ENCODE peak calls at places on chromosomes 11 and 22, in four cellular contexts. V is lung; O is CD8-positive, alpha-beta memory T cell; Z is neural progenitor cell. A is an unnamed sample.

GRCh38 chr11:45321031-45321595 is 35.0 kb upstream of the SYT13 start:
- DNase-seq in V (no peak), O (no peak), Z (no peak), A (no peak)

GRCh38 chr11:11265994-11266606 is 87.0 kb downstream of the CSNK2A3 start:
- DNase-seq in V (peak; percentile 55), O (peak; percentile 35), Z (peak; percentile 69), A (peak; percentile 42)

GRCh38 chr11:285021-285893 is 3.7 kb upstream of the PGGHG start:
- DNase-seq in V (no peak), O (no peak), Z (no peak), A (no peak)

GRCh38 chr22:49992921-49993648 is 19.5 kb downstream of the IL17REL start:
- DNase-seq in V (no peak), O (peak; percentile 44), Z (peak; percentile 77), A (no peak)

GRCh38 chr22:20068640-20069039 is 11.4 kb upstream of the DGCR8 start:
- DNase-seq in V (no peak), O (no peak), Z (no peak), A (no peak)

GRCh38 chr11:64364911-64365310 is 5.9 kb downstream of the RPS6KA4 start:
- DNase-seq in V (no peak), O (no peak), Z (no peak), A (no peak)

GRCh38 chr11:6572215-6572614 is 31.2 kb downstream of the RRP8 start:
- DNase-seq in V (no peak), O (no peak), Z (no peak), A (no peak)

GRCh38 chr11:72240461-72241289 is 3.3 kb downstream of the PHOX2A start:
- DNase-seq in V (no peak), O (no peak), Z (peak; percentile 20), A (no peak)

GRCh38 chr22:44862981-44863860 is 110.8 kb downstream of the ARHGAP8 start:
- DNase-seq in V (no peak), O (no peak), Z (peak; percentile 34), A (no peak)

GRCh38 chr11:106958506-106959248 is 59.6 kb downstream of the GUCY1A2 start:
- DNase-seq in V (no peak), O (no peak), Z (no peak), A (no peak)

GRCh38 chr11:45266693-45267451 is 19.3 kb downstream of the SYT13 start:
- DNase-seq in V (no peak), O (no peak), Z (peak; percentile 52), A (no peak)

GRCh38 chr22:38050720-38051119 is 6.5 kb upstream of the PICK1 start:
- DNase-seq in V (no peak), O (no peak), Z (no peak), A (no peak)

GRCh38 chr11:121086866-121087265 is 14.2 kb upstream of the TECTA start:
- DNase-seq in V (no peak), O (no peak), Z (no peak), A (no peak)

GRCh38 chr11:79501688-79502087 is 60.9 kb upstream of the TENM4 start:
- DNase-seq in V (no peak), O (no peak), Z (no peak), A (no peak)

GRCh38 chr11:67287355-67288197 is 1.5 kb upstream of the ANKRD13D start:
- DNase-seq in V (no peak), O (no peak), Z (no peak), A (no peak)

GRCh38 chr11:78256962-78257361 is 68.2 kb downstream of the USP35 start:
- DNase-seq in V (peak; percentile 87), O (no peak), Z (no peak), A (no peak)

GRCh38 chr22:44884968-44885805 is 124.6 kb downstream of the PHF21B start:
- DNase-seq in V (no peak), O (no peak), Z (no peak), A (no peak)

GRCh38 chr11:67577951-67578350 is 5.7 kb upstream of the GSTP1 start:
- DNase-seq in V (no peak), O (no peak), Z (no peak), A (no peak)

GRCh38 chr11:2488004-2488403 is 43.2 kb downstream of the KCNQ1 start:
- DNase-seq in V (no peak), O (no peak), Z (no peak), A (no peak)

GRCh38 chr22:23431337-23432072 is 148.6 kb downstream of the IGLL1 start:
- DNase-seq in V (no peak), O (no peak), Z (peak; percentile 37), A (no peak)

GRCh38 chr22:46612904-46613605 is 7.1 kb upstream of the GRAMD4 start:
- DNase-seq in V (no peak), O (peak; percentile 19), Z (no peak), A (peak; percentile 18)

GRCh38 chr22:40156001-40156516 is 21.7 kb upstream of the TNRC6B start:
- DNase-seq in V (peak; percentile 55), O (no peak), Z (no peak), A (no peak)

GRCh38 chr11:114132944-114133394 is 73.5 kb downstream of the ZBTB16 start:
- DNase-seq in V (no peak), O (no peak), Z (no peak), A (no peak)

GRCh38 chr11:130499828-130500227 is 51.4 kb downstream of the ADAMTS15 start:
- DNase-seq in V (no peak), O (no peak), Z (no peak), A (no peak)

GRCh38 chr11:114291847-114292680 is 4.1 kb upstream of the NNMT start:
- DNase-seq in V (no peak), O (no peak), Z (no peak), A (no peak)

GRCh38 chr11:99589771-99590170 is 569.0 kb downstream of the CNTN5 start:
- DNase-seq in V (no peak), O (no peak), Z (no peak), A (no peak)

GRCh38 chr22:24492391-24492790 is 2.7 kb upstream of the UPB1 start:
- DNase-seq in V (no peak), O (no peak), Z (no peak), A (no peak)

GRCh38 chr11:130449996-130450419 is 1.6 kb downstream of the ADAMTS15 start:
- DNase-seq in V (peak; percentile 77), O (no peak), Z (peak; percentile 90), A (no peak)

GRCh38 chr22:50548046-50548912 is 2.6 kb downstream of the KLHDC7B start:
- DNase-seq in V (no peak), O (peak; percentile 57), Z (no peak), A (peak; percentile 53)

GRCh38 chr11:67006029-67006884 is 16.7 kb upstream of the SYT12 start:
- DNase-seq in V (no peak), O (no peak), Z (peak; percentile 23), A (no peak)

GRCh38 chr11:10257478-10257877 is 36.5 kb downstream of the SBF2 start:
- DNase-seq in V (no peak), O (no peak), Z (no peak), A (no peak)

GRCh38 chr11:86510097-86510496 is 135.4 kb downstream of the CCDC81 start:
- DNase-seq in V (no peak), O (no peak), Z (no peak), A (no peak)

GRCh38 chr11:5713695-5714094 is 22.6 kb upstream of the OR56B1 start:
- DNase-seq in V (no peak), O (no peak), Z (no peak), A (no peak)

GRCh38 chr11:77244277-77245014 is 57.0 kb downstream of the GDPD4 start:
- DNase-seq in V (no peak), O (no peak), Z (no peak), A (no peak)

GRCh38 chr11:74021998-74022397 is 13.1 kb upstream of the UCP3 start:
- DNase-seq in V (no peak), O (no peak), Z (no peak), A (no peak)

GRCh38 chr11:119717839-119718534 is 11.0 kb downstream of the NECTIN1 start:
- DNase-seq in V (no peak), O (no peak), Z (peak; percentile 93), A (no peak)

GRCh38 chr22:48749555-48750227 is 1078.0 kb downstream of the BRD1 start:
- DNase-seq in V (peak; percentile 21), O (no peak), Z (no peak), A (no peak)

GRCh38 chr22:48750826-48751440 is 1076.7 kb downstream of the BRD1 start:
- DNase-seq in V (peak; percentile 24), O (no peak), Z (no peak), A (no peak)

GRCh38 chr22:48748860-48749554 is 1078.7 kb downstream of the BRD1 start:
- DNase-seq in V (peak; percentile 17), O (no peak), Z (no peak), A (no peak)

GRCh38 chr22:48751539-48752437 is 1075.9 kb downstream of the BRD1 start:
- DNase-seq in V (peak; percentile 18), O (no peak), Z (no peak), A (no peak)

GRCh38 chr22:48750282-48750681 is 1077.4 kb downstream of the BRD1 start:
- DNase-seq in V (peak; percentile 26), O (no peak), Z (no peak), A (no peak)
- H3K9me3 ChIP-seq in V (peaks cover 2% of the 10 kb centered on the region), O (no peaks in the 10 kb centered on the region), Z (no peaks in the 10 kb centered on the region), A (no peaks in the 10 kb centered on the region)

DNA sequence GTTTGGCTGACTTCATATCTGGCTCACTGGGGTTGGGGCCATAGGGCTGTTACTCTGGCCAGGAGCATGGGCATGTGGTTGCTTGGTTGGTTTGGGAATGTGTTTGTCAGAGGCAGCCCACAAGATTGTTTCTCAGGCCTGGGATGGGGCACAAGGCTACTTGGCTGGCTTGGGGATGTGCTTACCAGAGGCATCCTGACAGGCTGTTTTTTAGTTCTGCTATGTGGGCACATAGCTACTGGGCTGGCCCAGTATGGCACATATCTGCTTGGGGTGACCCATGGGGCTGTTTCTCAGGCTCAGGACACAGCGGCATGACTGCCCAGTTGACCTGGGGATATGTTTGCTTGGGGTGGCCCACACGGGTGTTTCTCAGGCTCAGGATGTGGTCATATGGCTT is 94.6 kb upstream of the PGR start:
- DNase-seq in V (no peak), O (no peak), Z (no peak), A (no peak)
- H3K9me3 ChIP-seq in V (peaks cover 7% of the 10 kb centered on the region), O (no peaks in the 10 kb centered on the region), Z (no peaks in the 10 kb centered on the region), A (no peaks in the 10 kb centered on the region)

DNA sequence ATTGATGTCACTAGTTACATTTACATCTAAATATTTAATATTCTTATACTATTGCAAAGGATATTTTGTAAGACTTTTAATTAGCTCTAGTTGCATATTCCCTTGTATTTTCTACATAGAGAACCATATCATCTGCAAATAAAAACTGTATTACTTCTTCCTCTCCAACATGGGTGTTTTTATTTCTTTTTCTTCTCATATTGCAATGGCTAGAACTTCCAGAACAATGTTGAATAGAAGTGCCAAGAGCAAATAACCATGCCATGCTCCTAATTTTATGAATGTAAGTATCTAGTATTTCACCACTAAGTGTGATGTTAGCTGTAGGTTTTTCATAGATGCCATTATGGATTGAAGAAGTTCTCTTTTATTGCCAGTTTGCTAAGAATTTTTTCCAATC is 321.8 kb upstream of the NCAM1 start:
- DNase-seq in V (no peak), O (no peak), Z (no peak), A (no peak)
- H3K9me3 ChIP-seq in V (peaks cover 7% of the 10 kb centered on the region), O (no peaks in the 10 kb centered on the region), Z (peaks cover 5% of the 10 kb centered on the region), A (no peaks in the 10 kb centered on the region)

DNA sequence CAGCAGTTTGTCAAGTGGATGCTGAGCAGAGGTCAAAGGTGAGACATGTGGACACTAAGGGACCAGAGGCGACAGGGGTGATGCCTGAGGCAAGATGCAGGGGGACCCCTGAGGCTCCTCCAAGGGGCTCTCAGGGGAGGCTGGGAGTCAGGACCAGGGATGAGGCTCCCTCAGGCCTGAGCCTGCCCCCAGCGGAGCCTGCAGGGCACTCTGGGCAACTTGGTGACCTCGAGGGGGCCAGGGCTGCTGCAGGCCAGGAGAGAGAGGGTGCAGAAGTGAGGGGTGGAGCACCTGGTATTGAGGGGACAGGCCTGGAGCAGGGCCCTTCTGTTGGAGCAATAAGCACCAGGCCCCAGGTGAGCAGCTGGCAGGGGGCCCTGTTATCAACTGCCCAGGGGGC is 6.1 kb downstream of the EHBP1L1 start:
- DNase-seq in V (no peak), O (no peak), Z (no peak), A (no peak)
- H3K9me3 ChIP-seq in V (peaks cover 3% of the 10 kb centered on the region), O (no peaks in the 10 kb centered on the region), Z (no peaks in the 10 kb centered on the region), A (no peaks in the 10 kb centered on the region)

GRCh38 chr11:134443246-134443645 is 31.2 kb upstream of the B3GAT1 start:
- DNase-seq in V (no peak), O (no peak), Z (no peak), A (no peak)
- H3K9me3 ChIP-seq in V (no peaks in the 10 kb centered on the region), O (no peaks in the 10 kb centered on the region), Z (no peaks in the 10 kb centered on the region), A (no peaks in the 10 kb centered on the region)